ENCODE peak calls at places on chromosomes 1 and 21, in five cellular contexts. V is CD8-positive, alpha-beta memory T cell; R is EL; M is Panc1; L is DMS 273 treated with DMSO at 0.1 percent for 48 hours. X is an unnamed sample.

GRCh38 chr1:113792986-113793385 is 19.3 kb downstream of the RSBN1 start:
- DNase-seq in V (no peak), R (peak), M (no peak), L (no peak), X (peak)

GRCh38 chr21:35783686-35784085 is 276.6 kb downstream of the SETD4 start:
- DNase-seq in V (no peak), R (no peak), M (no peak), L (no peak), X (no peak)

GRCh38 chr1:228346731-228347130 is 59.9 kb downstream of the TRIM11 start:
- DNase-seq in V (no peak), R (no peak), M (no peak), L (no peak), X (no peak)

GRCh38 chr1:102776074-102776473 is 332.2 kb downstream of the COL11A1 start:
- DNase-seq in V (no peak), R (no peak), M (no peak), L (no peak), X (no peak)

GRCh38 chr1:205440476-205441317 is 15.1 kb downstream of the BLACAT1 start:
- DNase-seq in V (peak), R (peak), M (no peak), L (no peak), X (no peak)

GRCh38 chr1:3403388-3404179 is 50.9 kb upstream of the ARHGEF16 start:
- DNase-seq in V (no peak), R (no peak), M (no peak), L (no peak), X (no peak)

GRCh38 chr1:22508329-22508728 is 55.0 kb upstream of the EPHA8 start:
- DNase-seq in V (no peak), R (no peak), M (no peak), L (no peak), X (no peak)

GRCh38 chr1:86704972-86705632 is 726 bp downstream of the SH3GLB1 start:
- DNase-seq in V (no peak), R (peak), M (no peak), L (peak), X (peak)

GRCh38 chr1:234592240-234592639 is 17.7 kb downstream of the IRF2BP2 start:
- DNase-seq in V (no peak), R (no peak), M (no peak), L (no peak), X (no peak)

GRCh38 chr1:27070390-27071048 is 57.9 kb upstream of the TENT5B start:
- DNase-seq in V (no peak), R (no peak), M (no peak), L (no peak), X (no peak)

GRCh38 chr1:201336711-201337450 is 40.6 kb downstream of the TNNT2 start:
- DNase-seq in V (no peak), R (no peak), M (no peak), L (no peak), X (no peak)

GRCh38 chr1:44672254-44672955 is 1.9 kb downstream of the TMEM53 start:
- DNase-seq in V (no peak), R (peak), M (no peak), L (no peak), X (no peak)

GRCh38 chr1:54716299-54717047 is 812 bp downstream of the TTC4 start:
- DNase-seq in V (no peak), R (peak), M (peak), L (no peak), X (no peak)

GRCh38 chr1:41098657-41099207 is 77.2 kb upstream of the SLFNL1 start:
- DNase-seq in V (no peak), R (no peak), M (no peak), L (no peak), X (no peak)

GRCh38 chr1:201719812-201720521 is 109.0 kb upstream of the IPO9 start:
- DNase-seq in V (no peak), R (peak), M (no peak), L (peak), X (no peak)

GRCh38 chr21:35004289-35004688 is 44.8 kb downstream of the RUNX1 start:
- DNase-seq in V (no peak), R (no peak), M (no peak), L (no peak), X (no peak)

GRCh38 chr1:60102691-60103090 is 29.1 kb upstream of the C1orf87 start:
- DNase-seq in V (no peak), R (no peak), M (no peak), L (no peak), X (no peak)

GRCh38 chr1:65147424-65148177 is 402 bp upstream of the AK4 start:
- DNase-seq in V (peak), R (peak), M (no peak), L (no peak), X (no peak)

GRCh38 chr1:24418898-24419628 is 3.5 kb downstream of the NIPAL3 start:
- DNase-seq in V (peak), R (peak), M (no peak), L (no peak), X (no peak)

GRCh38 chr1:62436039-62436465 is 797 bp upstream of the USP1 start:
- DNase-seq in V (no peak), R (no peak), M (peak), L (no peak), X (no peak)

GRCh38 chr1:115135681-115136080 is 46.4 kb upstream of the TSPAN2 start:
- DNase-seq in V (no peak), R (peak), M (no peak), L (no peak), X (no peak)

GRCh38 chr1:23563755-23564374 is 4.6 kb upstream of the ID3 start:
- DNase-seq in V (no peak), R (no peak), M (no peak), L (no peak), X (no peak)

GRCh38 chr1:94925561-94926364 is 1.1 kb downstream of the CNN3 start:
- DNase-seq in V (no peak), R (peak), M (no peak), L (peak), X (peak)

GRCh38 chr1:206497774-206498173 is 9.6 kb upstream of the RASSF5 start:
- DNase-seq in V (no peak), R (no peak), M (no peak), L (no peak), X (no peak)

X was measured in SW 1271.